ENCODE peak calls at places on chromosomes 13 and 19, in seven cellular contexts. I, L, S, M, C, E and G are unnamed samples.

GRCh38 chr19:54684537-54684936 is 21.8 kb downstream of the LILRB4 start:
- DNase-seq in I (no peak), L (no peak), S (no peak), M (no peak), C (no peak), E (no peak), G (peak)

GRCh38 chr13:40194204-40194806 is 472.1 kb downstream of the FOXO1 start:
- DNase-seq in I (no peak), L (no peak), S (no peak), M (no peak), C (no peak), E (peak), G (no peak)

GRCh38 chr19:17757125-17757524 is 5.8 kb downstream of the FCHO1 start:
- DNase-seq in I (peak), L (no peak), S (no peak), M (no peak), C (no peak), E (peak), G (peak)

GRCh38 chr19:15893498-15893897 is 4.4 kb downstream of the CYP4F2 start:
- DNase-seq in I (no peak), L (no peak), S (no peak), M (no peak), C (no peak), E (no peak), G (no peak)

GRCh38 chr13:66835040-66835628 is 395.0 kb downstream of the PCDH9 start:
- DNase-seq in I (peak), L (no peak), S (no peak), M (peak), C (no peak), E (peak), G (peak)

GRCh38 chr13:101945435-101945834 is 456.4 kb downstream of the FGF14 start:
- DNase-seq in I (no peak), L (no peak), S (no peak), M (no peak), C (no peak), E (no peak), G (no peak)

GRCh38 chr13:90706631-90707030 is 640.9 kb upstream of the MIR17HG start:
- DNase-seq in I (no peak), L (no peak), S (no peak), M (no peak), C (no peak), E (no peak), G (no peak)

GRCh38 chr13:33787051-33787591 is 30.8 kb upstream of the RFC3 start:
- DNase-seq in I (no peak), L (no peak), S (no peak), M (no peak), C (no peak), E (no peak), G (peak)

GRCh38 chr13:48748681-48749080 is 95.0 kb downstream of the CYSLTR2 start:
- DNase-seq in I (no peak), L (no peak), S (no peak), M (no peak), C (no peak), E (no peak), G (no peak)

GRCh38 chr13:113049521-113049941 is 56.1 kb upstream of the F7 start:
- DNase-seq in I (peak), L (no peak), S (no peak), M (no peak), C (no peak), E (peak), G (no peak)

GRCh38 chr13:21475115-21475514 is 16.0 kb upstream of the ZDHHC20 start:
- DNase-seq in I (no peak), L (no peak), S (no peak), M (no peak), C (no peak), E (no peak), G (no peak)

GRCh38 chr13:75771818-75772217 is 135.7 kb downstream of the LMO7 start:
- DNase-seq in I (no peak), L (no peak), S (no peak), M (peak), C (no peak), E (no peak), G (peak)

GRCh38 chr19:2270157-2270571 is 11.8 kb downstream of the PEAK3 start:
- DNase-seq in I (peak), L (no peak), S (no peak), M (no peak), C (peak), E (no peak), G (no peak)

GRCh38 chr13:68982961-68983619 is 1124.5 kb upstream of the ATXN8OS start:
- DNase-seq in I (no peak), L (no peak), S (no peak), M (no peak), C (no peak), E (no peak), G (no peak)

GRCh38 chr13:35164324-35164932 is 222.4 kb downstream of the NBEA start:
- DNase-seq in I (no peak), L (no peak), S (no peak), M (no peak), C (no peak), E (no peak), G (peak)

GRCh38 chr13:92573467-92574057 is 653.0 kb upstream of the GPC6 start:
- DNase-seq in I (no peak), L (no peak), S (no peak), M (no peak), C (no peak), E (no peak), G (peak)

GRCh38 chr13:24097667-24098066 is 62.9 kb upstream of the SPATA13 start:
- DNase-seq in I (no peak), L (no peak), S (no peak), M (no peak), C (peak), E (no peak), G (no peak)

GRCh38 chr13:108645376-108645775 is 16.0 kb downstream of the MYO16 start:
- DNase-seq in I (no peak), L (no peak), S (no peak), M (no peak), C (no peak), E (no peak), G (no peak)

GRCh38 chr13:30752201-30752797 is 17.0 kb downstream of the ALOX5AP start:
- DNase-seq in I (no peak), L (no peak), S (no peak), M (peak), C (no peak), E (peak), G (no peak)

GRCh38 chr19:13962738-13963602 is 10.7 kb downstream of the DCAF15 start:
- DNase-seq in I (no peak), L (no peak), S (no peak), M (no peak), C (no peak), E (peak), G (no peak)

GRCh38 chr13:40494932-40495619 is 171.4 kb downstream of the FOXO1 start:
- DNase-seq in I (no peak), L (no peak), S (no peak), M (no peak), C (no peak), E (no peak), G (no peak)

GRCh38 chr19:46788101-46788967 is at the start of gene SLC1A5:
- DNase-seq in I (peak), L (peak), S (peak), M (peak), C (peak), E (peak), G (peak)

GRCh38 chr19:881385-882071 is 11.5 kb downstream of the MED16 start:
- DNase-seq in I (no peak), L (no peak), S (no peak), M (no peak), C (no peak), E (no peak), G (no peak)

GRCh38 chr19:17078920-17079709 is 3.5 kb downstream of the MYO9B start:
- DNase-seq in I (no peak), L (no peak), S (no peak), M (no peak), C (no peak), E (no peak), G (no peak)

GRCh38 chr19:47063874-47064273 is 15.4 kb upstream of the TMEM160 start:
- DNase-seq in I (no peak), L (no peak), S (no peak), M (no peak), C (no peak), E (no peak), G (no peak)

GRCh38 chr19:57389194-57389729 is 392 bp upstream of the ZNF548 start:
- DNase-seq in I (no peak), L (no peak), S (no peak), M (no peak), C (no peak), E (no peak), G (no peak)

GRCh38 chr19:49132974-49133609 is 13.7 kb downstream of the PPFIA3 start:
- DNase-seq in I (no peak), L (no peak), S (no peak), M (no peak), C (no peak), E (peak), G (no peak)

GRCh38 chr19:46016426-46017094 is 6.3 kb downstream of the PGLYRP1 start:
- DNase-seq in I (peak), L (peak), S (peak), M (no peak), C (peak), E (peak), G (peak)

GRCh38 chr19:36032251-36033104 is at the start of gene CLIP3:
- DNase-seq in I (no peak), L (peak), S (no peak), M (no peak), C (peak), E (peak), G (peak)

GRCh38 chr19:6593651-6594416 is 2.9 kb upstream of the CD70 start:
- DNase-seq in I (no peak), L (no peak), S (no peak), M (no peak), C (no peak), E (no peak), G (no peak)

GRCh38 chr13:41554626-41555386 is 97.5 kb downstream of the RGCC start:
- DNase-seq in I (no peak), L (no peak), S (no peak), M (no peak), C (peak), E (no peak), G (no peak)